ENCODE peak calls at places on chromosomes 11 and 22, in four cellular contexts. V is bronchial epithelial cell, G is H9, O is adrenal gland. R is an unnamed sample.

GRCh38 chr22:45430871-45431270 is 17.4 kb downstream of the RIBC2 start:
- DNase-seq in G (no peak), O (no peak), V (no peak), R (no peak)

GRCh38 chr11:134333951-134334350 is 2.2 kb downstream of the GLB1L2 start:
- DNase-seq in G (no peak), O (no peak), V (no peak), R (no peak)

GRCh38 chr22:48489551-48490512 is 1337.8 kb downstream of the BRD1 start:
- DNase-seq in O (no peak), G (peak), V (no peak), R (peak)

GRCh38 chr22:45888221-45889092 is 88.5 kb downstream of the WNT7B start:
- DNase-seq in V (no peak), G (no peak), O (no peak), R (no peak)

GRCh38 chr11:96219981-96220623 is 122.9 kb downstream of the MAML2 start:
- DNase-seq in V (peak), G (no peak), O (no peak), R (no peak)

GRCh38 chr22:40635008-40635939 is 1.2 kb downstream of the MRTFA start:
- DNase-seq in G (no peak), V (no peak), O (peak), R (no peak)

GRCh38 chr11:131694526-131695424 is 324.4 kb downstream of the NTM start:
- DNase-seq in G (peak), O (peak), V (peak), R (peak)

GRCh38 chr11:9015677-9016076 is 11.9 kb upstream of the NRIP3 start:
- DNase-seq in V (peak), O (peak), G (peak), R (peak)

GRCh38 chr11:5004429-5005274 is 10.0 kb downstream of the OR51L1 start:
- DNase-seq in V (peak), O (peak), G (peak), R (peak)

GRCh38 chr11:130999992-131000770 is 83.9 kb upstream of the SNX19 start:
- DNase-seq in G (no peak), O (no peak), V (peak), R (no peak)

GRCh38 chr11:113603277-113604059 is 102.6 kb downstream of the TMPRSS5 start:
- DNase-seq in G (no peak), V (no peak), O (peak), R (no peak)

GRCh38 chr11:114964676-114965214 is 286.4 kb downstream of the NXPE2 start:
- DNase-seq in O (no peak), G (no peak), V (no peak), R (no peak)

GRCh38 chr22:23077627-23078461 is 7.5 kb downstream of the GNAZ start:
- DNase-seq in O (no peak), G (no peak), V (no peak), R (no peak)

GRCh38 chr11:132028380-132029240 is 658.2 kb downstream of the NTM start:
- DNase-seq in O (peak), V (peak), G (peak), R (peak)

GRCh38 chr11:11036185-11037161 is 178.6 kb upstream of the ZBED5 start:
- DNase-seq in O (peak), V (peak), G (peak), R (peak)

GRCh38 chr22:19742160-19743066 is 18.2 kb upstream of the TBX1 start:
- DNase-seq in V (no peak), G (no peak), O (no peak), R (no peak)

GRCh38 chr11:110435780-110436717 is 6.3 kb downstream of the FDX1 start:
- DNase-seq in V (peak), O (no peak), G (no peak), R (no peak)

GRCh38 chr11:65354265-65355012 is at the start of gene TIGD3:
- DNase-seq in V (peak), G (peak), O (peak), R (peak)

GRCh38 chr11:105588001-105588400 is 21.9 kb upstream of the GRIA4 start:
- DNase-seq in O (no peak), V (peak), G (no peak), R (no peak)

GRCh38 chr11:14500181-14500651 is 605 bp upstream of the COPB1 start:
- DNase-seq in O (peak), G (no peak), V (peak), R (peak)

GRCh38 chr11:73194593-73194992 is 23.5 kb upstream of the P2RY2 start:
- DNase-seq in G (no peak), V (peak), O (no peak), R (peak)

GRCh38 chr11:15941206-15941770 is 415.1 kb downstream of the SOX6 start:
- DNase-seq in O (peak), V (no peak), G (peak), R (peak)

GRCh38 chr22:47556473-47556872 is 794.0 kb downstream of the TBC1D22A start:
- DNase-seq in G (no peak), O (no peak), V (no peak), R (no peak)

GRCh38 chr22:27748355-27749168 is 53.0 kb downstream of the MN1 start:
- DNase-seq in G (peak), V (peak), O (no peak), R (peak)

GRCh38 chr11:66189031-66189745 is 79.3 kb upstream of the RAB1B start:
- DNase-seq in O (no peak), G (no peak), V (no peak), R (no peak)

GRCh38 chr11:122742350-122742749 is 86.8 kb downstream of the UBASH3B start:
- DNase-seq in V (no peak), G (no peak), O (no peak), R (no peak)

GRCh38 chr11:60589611-60590010 is 74.4 kb downstream of the MS4A13 start:
- DNase-seq in G (no peak), O (no peak), V (no peak), R (no peak)

GRCh38 chr11:47355283-47356128 is 3.0 kb upstream of the MYBPC3 start:
- DNase-seq in V (peak), G (peak), O (peak), R (peak)

GRCh38 chr11:65311197-65311631 is 3.5 kb upstream of the CDC42EP2 start:
- DNase-seq in G (no peak), O (no peak), V (peak), R (peak)

GRCh38 chr11:1514349-1515061 is 27.9 kb upstream of the MOB2 start:
- DNase-seq in G (no peak), V (no peak), O (no peak), R (no peak)

GRCh38 chr11:15192007-15192556 is 77.4 kb downstream of the INSC start:
- DNase-seq in V (no peak), O (no peak), G (no peak), R (no peak)

GRCh38 chr11:103433976-103434375 is 324.8 kb downstream of the DYNC2H1 start:
- DNase-seq in G (no peak), V (no peak), O (no peak), R (no peak)

GRCh38 chr22:46619240-46619829 is 851 bp upstream of the GRAMD4 start:
- DNase-seq in O (no peak), G (no peak), V (no peak), R (no peak)

GRCh38 chr11:31820438-31820818 is 9.3 kb upstream of the PAX6 start:
- DNase-seq in V (no peak), O (no peak), G (peak), R (peak)

GRCh38 chr11:27699242-27699925 is 871 bp downstream of the BDNF start:
- DNase-seq in O (no peak), V (peak), G (peak), R (peak)

GRCh38 chr11:63766501-63767270 is 1.9 kb downstream of the ZFTA start:
- DNase-seq in V (no peak), G (no peak), O (no peak), R (peak)

GRCh38 chr11:8533332-8533731 is 60.7 kb downstream of the STK33 start:
- DNase-seq in G (no peak), V (peak), O (no peak), R (no peak)

GRCh38 chr11:79121351-79121750 is 319.5 kb downstream of the TENM4 start:
- DNase-seq in V (no peak), O (no peak), G (no peak), R (peak)

GRCh38 chr22:43042101-43042780 is 27.3 kb upstream of the PACSIN2 start:
- DNase-seq in O (no peak), V (no peak), G (no peak), R (no peak)

R was measured in ELF-1.